ENCODE peak calls at places on chromosome 21, in five cellular contexts. Q is IMR-90, I is uterus, T is H1, K is heart left ventricle. V is an unnamed sample. For H3K36me3, the result is how much of the 10 kb centered on the place peaks cover.

GRCh38 chr21:16770279-16770678 is 742.6 kb upstream of the CXADR start:
- DNase-seq in T (no peak), I (no peak), Q (no peak), K (no peak), V (no peak)

GRCh38 chr21:15058718-15059316 is 6.0 kb downstream of the NRIP1 start:
- DNase-seq in T (no peak), I (no peak), K (no peak), Q (peak), V (no peak)

GRCh38 chr21:31873275-31873695 is 465 bp downstream of the HUNK start:
- DNase-seq in K (no peak), T (no peak), Q (no peak), I (no peak), V (no peak)

GRCh38 chr21:35831791-35832190 is 228.5 kb downstream of the SETD4 start:
- DNase-seq in I (no peak), Q (no peak), T (no peak), K (no peak), V (no peak)

GRCh38 chr21:28283652-28284490 is 708.8 kb downstream of the LTN1 start:
- DNase-seq in K (no peak), Q (peak), I (peak), T (no peak), V (no peak)

GRCh38 chr21:31410763-31411278 is 66.8 kb upstream of the TIAM1 start:
- DNase-seq in T (no peak), K (no peak), I (no peak), Q (no peak), V (no peak)

GRCh38 chr21:17901458-17902092 is 82.4 kb upstream of the C21orf91 start:
- DNase-seq in K (no peak), Q (peak), T (no peak), I (no peak), V (no peak)

GRCh38 chr21:31566611-31567010 is 92.9 kb upstream of the SOD1 start:
- DNase-seq in I (no peak), Q (no peak), K (no peak), T (no peak), V (no peak)

GRCh38 chr21:15309721-15310120 is 244.9 kb upstream of the NRIP1 start:
- DNase-seq in I (no peak), K (peak), T (no peak), Q (no peak), V (no peak)

GRCh38 chr21:26881504-26882228 is 36.5 kb upstream of the ADAMTS1 start:
- DNase-seq in Q (peak), K (no peak), T (no peak), I (no peak), V (no peak)

GRCh38 chr21:36027352-36027751 is 33.0 kb downstream of the SETD4 start:
- DNase-seq in K (no peak), T (no peak), I (no peak), Q (peak), V (no peak)

GRCh38 chr21:31874817-31875216 is 2.0 kb downstream of the HUNK start:
- DNase-seq in I (no peak), T (no peak), Q (no peak), K (no peak), V (no peak)

DNA sequence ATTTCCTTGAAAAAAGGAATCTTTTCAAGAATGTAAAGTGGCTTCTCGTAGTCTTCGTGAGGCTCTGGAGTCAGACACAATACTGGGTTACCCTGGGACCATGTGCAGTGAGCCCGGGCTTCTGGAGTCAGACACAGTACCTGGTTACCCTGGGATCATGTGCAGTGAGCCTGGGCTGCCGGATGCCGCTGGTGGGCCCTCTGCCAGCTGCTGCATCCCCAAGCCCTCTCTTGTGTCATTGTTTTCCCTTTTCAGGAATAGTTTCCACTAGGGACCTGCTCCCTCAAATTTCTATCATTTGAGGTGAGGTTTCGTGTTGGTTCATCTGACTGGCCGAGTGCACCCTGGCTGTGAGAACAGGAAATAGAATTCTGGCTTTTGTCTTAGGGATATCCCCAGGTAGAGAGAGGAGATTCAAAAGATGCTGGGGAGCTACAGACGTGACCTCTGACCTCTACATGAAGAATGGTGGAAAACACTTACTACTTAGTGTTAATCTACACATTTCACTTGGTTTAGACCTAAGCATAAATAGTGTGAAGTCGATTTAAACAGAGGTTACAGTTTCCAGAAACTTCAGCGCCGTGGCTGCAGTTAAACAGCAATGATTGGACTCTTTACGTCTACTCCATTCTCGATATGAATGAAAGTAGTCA is 10.6 kb downstream of the ADARB1 start:
- DNase-seq in T (no peak), K (no peak), I (no peak), Q (no peak), V (no peak)
- H3K36me3 ChIP-seq in T (under half), K (under half), I (under half), Q (under half), V (under half)

GRCh38 chr21:38989097-38989744 is 183.5 kb downstream of the ETS2 start:
- DNase-seq in T (no peak), K (no peak), I (no peak), Q (no peak), V (no peak)

GRCh38 chr21:38988211-38989096 is 182.7 kb downstream of the ETS2 start:
- DNase-seq in T (no peak), Q (no peak), K (no peak), I (no peak), V (no peak)

GRCh38 chr21:38989745-38990423 is 184.2 kb downstream of the ETS2 start:
- DNase-seq in I (peak), T (no peak), Q (peak), K (no peak), V (no peak)

GRCh38 chr21:38992737-38993136 is 187.0 kb downstream of the ETS2 start:
- DNase-seq in T (no peak), I (no peak), K (no peak), Q (no peak), V (no peak)

GRCh38 chr21:38990424-38990794 is 184.7 kb downstream of the ETS2 start:
- DNase-seq in Q (no peak), K (no peak), I (no peak), T (no peak), V (no peak)
- H3K27ac ChIP-seq in Q (peak), K (peak), I (peak), T (no peak), V (peak)

GRCh38 chr21:46100426-46100825 is 2.5 kb downstream of the COL6A2 start:
- DNase-seq in I (no peak), Q (peak), K (no peak), T (no peak), V (no peak)

GRCh38 chr21:46100020-46100419 is 2.1 kb downstream of the COL6A2 start:
- DNase-seq in Q (no peak), I (no peak), T (no peak), K (no peak), V (no peak)

GRCh38 chr21:46098303-46099141 is 610 bp downstream of the COL6A2 start:
- DNase-seq in T (no peak), Q (no peak), I (peak), K (peak), V (peak)

GRCh38 chr21:46097826-46098286 is at the start of gene COL6A2:
- DNase-seq in I (peak), T (peak), K (peak), Q (peak), V (peak)

DNA sequence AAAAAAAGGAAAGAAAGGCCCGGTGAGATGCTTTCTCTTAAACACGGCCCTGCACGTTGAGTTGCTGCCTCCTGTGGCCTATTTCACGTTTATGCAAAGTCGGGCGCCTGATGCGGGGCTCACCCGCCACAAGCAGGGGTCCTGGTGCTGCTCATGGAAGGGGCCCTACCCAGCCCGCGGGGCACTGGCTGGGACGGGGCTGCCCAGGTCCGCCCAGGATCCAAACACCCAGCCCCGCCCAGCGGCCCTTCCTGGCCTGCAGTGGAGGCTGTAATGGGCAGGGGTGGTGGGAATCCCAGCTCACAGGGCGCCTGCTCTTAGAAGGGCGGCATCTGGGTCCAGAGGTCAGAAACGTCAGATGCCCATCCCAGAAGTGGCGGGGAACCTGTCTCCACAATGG is 1.6 kb downstream of the COL6A2 start:
- DNase-seq in I (peak), T (no peak), Q (peak), K (peak), V (peak)
- H3K4me3 ChIP-seq in I (peak), T (no peak), Q (peak), K (peak), V (peak)

DNA sequence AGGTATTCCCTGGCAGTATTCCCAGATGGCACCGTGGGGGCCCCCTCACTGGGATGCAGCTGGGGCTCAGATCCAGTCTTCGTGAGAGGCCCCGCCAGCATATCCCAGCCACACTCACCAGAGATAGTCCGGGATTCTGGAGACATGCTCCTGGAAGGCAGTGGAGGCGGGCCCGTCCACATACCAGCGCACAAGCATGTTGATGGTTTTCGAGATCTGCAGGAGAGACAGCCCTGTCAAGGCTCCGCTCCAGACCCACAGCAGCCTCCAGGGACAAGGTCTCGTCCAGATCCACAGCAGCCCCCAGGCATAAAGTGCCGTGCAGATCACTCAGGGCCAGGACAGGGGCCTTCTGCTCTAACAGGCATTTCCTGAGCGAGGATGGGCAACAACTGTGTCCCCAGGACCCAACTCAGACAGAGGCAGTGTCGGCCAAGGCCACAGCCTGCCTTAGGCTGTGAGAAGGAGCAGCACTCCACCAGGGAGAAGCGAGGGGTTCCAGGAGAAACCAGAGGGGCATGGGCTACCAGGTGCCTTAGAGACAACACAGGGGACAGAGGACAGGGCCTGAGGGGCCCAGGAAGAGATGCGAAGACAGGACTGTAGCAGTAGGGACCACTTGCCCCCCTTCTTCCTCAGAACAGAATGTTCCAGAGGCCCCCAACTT is 14.8 kb downstream of the LSS start:
- DNase-seq in T (no peak), I (no peak), K (no peak), Q (no peak), V (no peak)
- H3K36me3 ChIP-seq in T (under half), I (under half), K (under half), Q (under half), V (half or more)

GRCh38 chr21:34576043-34576466 is 38.9 kb downstream of the RCAN1 start:
- DNase-seq in K (peak), I (no peak), Q (peak), T (no peak), V (no peak)
- H3K27ac ChIP-seq in K (peak), I (no peak), Q (no peak), T (no peak), V (no peak)

DNA sequence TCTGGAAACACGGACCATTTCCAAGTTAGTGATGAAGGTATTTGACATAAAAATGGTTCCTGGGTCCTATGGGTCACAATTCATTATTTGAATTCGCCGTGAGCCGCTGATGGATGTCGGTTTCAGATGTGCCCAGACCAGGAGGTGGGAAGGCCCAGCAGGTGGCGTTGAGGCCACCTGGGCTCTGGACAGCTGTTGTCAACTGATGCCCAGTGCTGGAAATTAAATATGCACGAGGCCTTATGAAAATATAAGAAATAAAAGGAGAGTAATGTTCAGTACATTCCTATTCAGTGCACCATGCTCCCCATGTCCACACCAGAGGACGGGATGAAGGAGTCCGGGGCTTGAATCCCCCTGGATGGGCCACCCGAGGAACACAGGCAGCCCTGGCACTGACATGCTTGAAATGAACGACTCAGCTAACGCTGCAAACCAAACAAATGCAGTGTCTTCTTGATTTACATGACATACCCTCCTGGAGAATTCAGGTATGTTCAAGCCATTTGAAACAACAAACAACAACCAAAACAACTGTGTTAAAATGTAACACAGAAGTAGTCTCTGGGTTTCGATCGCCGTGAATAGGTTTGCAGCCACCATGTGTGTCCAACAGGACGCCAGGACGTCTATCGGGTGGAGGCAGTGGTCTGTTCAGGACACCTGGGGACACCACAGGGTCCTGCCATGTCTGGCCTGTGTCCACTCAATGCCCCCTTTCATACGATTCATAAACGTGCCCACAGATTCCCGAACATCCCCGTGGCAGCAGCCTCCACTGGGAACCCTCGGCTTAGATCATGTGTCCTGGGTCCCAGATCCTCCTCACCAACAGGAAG is 6.1 kb downstream of the TFF3 start:
- DNase-seq in K (no peak), I (no peak), T (no peak), Q (no peak), V (no peak)
- H3K4me3 ChIP-seq in K (no peak), I (no peak), T (no peak), Q (no peak), V (no peak)

DNA sequence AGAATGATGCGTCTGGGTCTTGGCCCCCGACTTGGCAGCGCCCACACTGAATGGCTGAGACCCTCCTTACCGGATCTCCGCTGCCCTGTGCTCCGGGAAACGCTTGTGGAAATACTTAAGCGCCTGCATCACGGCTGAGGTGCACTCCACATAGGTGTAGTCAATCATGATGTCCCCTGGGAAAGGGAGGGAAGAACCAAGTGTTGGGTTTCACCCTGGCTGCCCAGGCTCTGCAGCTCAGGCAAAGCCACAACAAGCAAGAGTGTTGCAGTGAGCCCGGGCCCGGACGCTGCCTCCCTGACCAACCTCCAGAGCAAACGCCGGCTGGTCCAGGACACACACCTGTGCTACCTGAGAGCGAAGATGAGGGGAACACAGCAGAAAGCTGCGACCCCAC is 21.5 kb upstream of the SPATC1L start:
- DNase-seq in T (no peak), I (no peak), Q (no peak), K (no peak), V (peak)
- H3K36me3 ChIP-seq in T (under half), I (under half), Q (under half), K (half or more), V (half or more)